ENCODE peak calls at places on chromosomes 13 and 19, in ten cellular contexts. B is fibroblast of mammary gland; D is H54; R is right atrium auricular region; S is activated CD8-positive, alpha-beta memory T cell treated with anti-CD3 and anti-CD28 coated beads for 1 hour; J is hepatocyte; I is small intestine; X is CD14-positive monocyte; E is mesothelial cell of epicardium; Q is HAP-1. Z is an unnamed sample.
A peak's percentile ranks its signal among the peaks of the same experiment; 100 is the strongest.

GRCh38 chr13:79403113-79403512 is 2.9 kb downstream of the RBM26 start:
- DNase-seq in B (no peak), D (no peak), R (no peak), S (no peak), J (no peak), I (no peak), X (no peak), E (no peak), Q (no peak), Z (no peak)

GRCh38 chr19:30253581-30253996 is 118.6 kb upstream of the ZNF536 start:
- DNase-seq in B (peak; percentile 5), D (no peak), R (no peak), S (no peak), J (peak; percentile 18), I (no peak), X (no peak), E (no peak), Q (peak; percentile 47), Z (no peak)

GRCh38 chr19:48877900-48878218 is 5.6 kb downstream of the PPP1R15A start:
- DNase-seq in B (no peak), D (no peak), R (no peak), S (no peak), J (no peak), I (no peak), X (no peak), E (no peak), Q (no peak), Z (no peak)

GRCh38 chr19:18415177-18415867 is 3.9 kb upstream of the SSBP4 start:
- DNase-seq in B (peak; percentile 90), D (no peak), R (peak; percentile 86), S (no peak), J (peak; percentile 70), I (no peak), X (peak; percentile 50), E (no peak), Q (no peak), Z (no peak)

GRCh38 chr13:112785419-112785856 is 95.6 kb downstream of the ATP11A start:
- DNase-seq in B (no peak), D (no peak), R (peak; percentile 46), S (no peak), J (no peak), I (no peak), X (no peak), E (no peak), Q (no peak), Z (no peak)

GRCh38 chr19:50312967-50313811 is 16.0 kb downstream of the KCNC3 start:
- DNase-seq in B (no peak), D (no peak), R (no peak), S (no peak), J (no peak), I (no peak), X (no peak), E (no peak), Q (no peak), Z (no peak)

GRCh38 chr19:1745589-1746031 is 7.7 kb upstream of the ONECUT3 start:
- DNase-seq in B (no peak), D (no peak), R (no peak), S (no peak), J (no peak), I (no peak), X (no peak), E (no peak), Q (no peak), Z (no peak)

GRCh38 chr19:39407644-39408391 is 1.2 kb downstream of the ZFP36 start:
- DNase-seq in B (peak; percentile 22), D (no peak), R (no peak), S (no peak), J (peak; percentile 58), I (peak; percentile 72), X (no peak), E (no peak), Q (no peak), Z (no peak)

GRCh38 chr13:40318366-40318765 is 348.1 kb downstream of the FOXO1 start:
- DNase-seq in B (no peak), D (no peak), R (no peak), S (no peak), J (peak; percentile 31), I (peak; percentile 18), X (no peak), E (peak; percentile 41), Q (peak; percentile 85), Z (no peak)

GRCh38 chr13:25874907-25875306 is 176.9 kb downstream of the SHISA2 start:
- DNase-seq in B (no peak), D (no peak), R (no peak), S (no peak), J (no peak), I (peak; percentile 21), X (peak; percentile 68), E (no peak), Q (no peak), Z (no peak)

GRCh38 chr19:43522929-43523328 is 4.1 kb downstream of the ETHE1 start:
- DNase-seq in B (no peak), D (no peak), R (no peak), S (no peak), J (no peak), I (no peak), X (no peak), E (no peak), Q (no peak), Z (no peak)

GRCh38 chr19:5314012-5314906 is 26.4 kb downstream of the PTPRS start:
- DNase-seq in B (peak; percentile 53), D (peak; percentile 51), R (no peak), S (no peak), J (no peak), I (peak; percentile 15), X (no peak), E (no peak), Q (no peak), Z (peak; percentile 70)

GRCh38 chr19:3959766-3960131 is 11.2 kb downstream of the DAPK3 start:
- DNase-seq in B (no peak), D (no peak), R (no peak), S (no peak), J (no peak), I (no peak), X (no peak), E (no peak), Q (no peak), Z (no peak)

GRCh38 chr13:67996101-67996500 is 766.0 kb upstream of the PCDH9 start:
- DNase-seq in B (no peak), D (no peak), R (no peak), S (no peak), J (no peak), I (no peak), X (no peak), E (no peak), Q (no peak), Z (no peak)

GRCh38 chr19:5225486-5226345 is 114.9 kb downstream of the PTPRS start:
- DNase-seq in B (no peak), D (no peak), R (no peak), S (no peak), J (no peak), I (no peak), X (no peak), E (no peak), Q (peak; percentile 64), Z (peak; percentile 18)

GRCh38 chr13:50518131-50518530 is 325.4 kb downstream of the DLEU7 start:
- DNase-seq in B (no peak), D (no peak), R (no peak), S (no peak), J (no peak), I (no peak), X (no peak), E (no peak), Q (no peak), Z (no peak)

GRCh38 chr13:66563076-66563475 is 667.1 kb downstream of the PCDH9 start:
- DNase-seq in B (no peak), D (no peak), R (no peak), S (no peak), J (no peak), I (no peak), X (no peak), E (no peak), Q (no peak), Z (no peak)

GRCh38 chr13:45468676-45469075 is 3.9 kb downstream of the COG3 start:
- DNase-seq in B (no peak), D (no peak), R (no peak), S (no peak), J (no peak), I (peak; percentile 43), X (no peak), E (no peak), Q (no peak), Z (no peak)

GRCh38 chr19:2550431-2551171 is 74.7 kb downstream of the GADD45B start:
- DNase-seq in B (no peak), D (no peak), R (no peak), S (no peak), J (no peak), I (no peak), X (no peak), E (peak; percentile 55), Q (no peak), Z (no peak)

GRCh38 chr19:15330801-15331418 is 1.4 kb downstream of the BRD4 start:
- DNase-seq in B (peak; percentile 74), D (peak; percentile 88), R (no peak), S (no peak), J (peak; percentile 68), I (peak; percentile 42), X (no peak), E (no peak), Q (no peak), Z (no peak)

GRCh38 chr13:99124695-99125334 is 75.8 kb upstream of the UBAC2 start:
- DNase-seq in B (peak; percentile 64), D (peak; percentile 82), R (no peak), S (no peak), J (no peak), I (peak; percentile 2), X (no peak), E (no peak), Q (no peak), Z (no peak)

GRCh38 chr19:39413903-39414608 is 1.6 kb downstream of the PLEKHG2 start:
- DNase-seq in B (peak; percentile 39), D (no peak), R (no peak), S (no peak), J (peak; percentile 44), I (no peak), X (no peak), E (no peak), Q (peak; percentile 60), Z (peak; percentile 32)

GRCh38 chr19:15288146-15288963 is 44.0 kb downstream of the BRD4 start:
- DNase-seq in B (peak; percentile 55), D (no peak), R (no peak), S (no peak), J (no peak), I (no peak), X (no peak), E (no peak), Q (no peak), Z (no peak)